ENCODE peak calls at places on chromosomes 5 and 9, in four cellular contexts. One of them, this sample, is unnamed.

GRCh38 chr5:112063878-112064615 is 307.1 kb upstream of the NREP start:
- DNase-seq in mammary epithelial cell: no peak
- DNase-seq in lung microvascular endothelial cell: no peak
- DNase-seq in MV-4-11: no peak
- DNase-seq in this sample: no peak

GRCh38 chr9:72958485-72959266 is 5.8 kb upstream of the ALDH1A1 start:
- DNase-seq in mammary epithelial cell: no peak
- DNase-seq in lung microvascular endothelial cell: no peak
- DNase-seq in MV-4-11: no peak
- DNase-seq in this sample: no peak

GRCh38 chr5:20340123-20340522 is 352.1 kb upstream of the CDH18 start:
- DNase-seq in mammary epithelial cell: no peak
- DNase-seq in lung microvascular endothelial cell: no peak
- DNase-seq in MV-4-11: peak; percentile 26
- DNase-seq in this sample: no peak

GRCh38 chr9:124439661-124440243 is 10.5 kb upstream of the ADGRD2 start:
- DNase-seq in mammary epithelial cell: no peak
- DNase-seq in lung microvascular endothelial cell: no peak
- DNase-seq in MV-4-11: no peak
- DNase-seq in this sample: no peak

GRCh38 chr9:16803648-16804047 is 66.8 kb downstream of the BNC2 start:
- DNase-seq in mammary epithelial cell: no peak
- DNase-seq in lung microvascular endothelial cell: no peak
- DNase-seq in MV-4-11: no peak
- DNase-seq in this sample: no peak

GRCh38 chr5:81579525-81579924 is 171.4 kb downstream of the SSBP2 start:
- DNase-seq in mammary epithelial cell: peak; percentile 8
- DNase-seq in lung microvascular endothelial cell: peak; percentile 82
- DNase-seq in MV-4-11: peak; percentile 51
- DNase-seq in this sample: no peak

GRCh38 chr9:89674667-89675402 is 70.0 kb downstream of the GADD45G start:
- DNase-seq in mammary epithelial cell: no peak
- DNase-seq in lung microvascular endothelial cell: no peak
- DNase-seq in MV-4-11: no peak
- DNase-seq in this sample: no peak

GRCh38 chr5:132419517-132420468 is 50.3 kb downstream of the SLC22A5 start:
- DNase-seq in mammary epithelial cell: peak; percentile 48
- DNase-seq in lung microvascular endothelial cell: peak; percentile 86
- DNase-seq in MV-4-11: peak; percentile 66
- DNase-seq in this sample: peak; percentile 66

GRCh38 chr9:111175350-111175749 is 137.1 kb upstream of the LPAR1 start:
- DNase-seq in mammary epithelial cell: no peak
- DNase-seq in lung microvascular endothelial cell: no peak
- DNase-seq in MV-4-11: no peak
- DNase-seq in this sample: no peak

GRCh38 chr9:27880135-27880534 is 306.9 kb upstream of the C9orf72 start:
- DNase-seq in mammary epithelial cell: no peak
- DNase-seq in lung microvascular endothelial cell: no peak
- DNase-seq in MV-4-11: no peak
- DNase-seq in this sample: no peak

GRCh38 chr5:10635257-10635860 is 71.5 kb downstream of the ANKRD33B start:
- DNase-seq in mammary epithelial cell: peak; percentile 14
- DNase-seq in lung microvascular endothelial cell: peak; percentile 82
- DNase-seq in MV-4-11: peak; percentile 97
- DNase-seq in this sample: no peak

GRCh38 chr9:132234501-132235045 is 72.7 kb downstream of the NTNG2 start:
- DNase-seq in mammary epithelial cell: no peak
- DNase-seq in lung microvascular endothelial cell: no peak
- DNase-seq in MV-4-11: no peak
- DNase-seq in this sample: no peak

GRCh38 chr5:178336889-178337785 is 104.5 kb upstream of the PHYKPL start:
- DNase-seq in mammary epithelial cell: no peak
- DNase-seq in lung microvascular endothelial cell: no peak
- DNase-seq in MV-4-11: no peak
- DNase-seq in this sample: no peak

GRCh38 chr9:116372081-116372673 is 218.6 kb downstream of the PAPPA start:
- DNase-seq in mammary epithelial cell: no peak
- DNase-seq in lung microvascular endothelial cell: no peak
- DNase-seq in MV-4-11: no peak
- DNase-seq in this sample: no peak

GRCh38 chr5:119370521-119370920 is 14.7 kb downstream of the TNFAIP8 start:
- DNase-seq in mammary epithelial cell: no peak
- DNase-seq in lung microvascular endothelial cell: no peak
- DNase-seq in MV-4-11: no peak
- DNase-seq in this sample: no peak

GRCh38 chr5:3142261-3143027 is 391.0 kb upstream of the IRX2 start:
- DNase-seq in mammary epithelial cell: no peak
- DNase-seq in lung microvascular endothelial cell: no peak
- DNase-seq in MV-4-11: no peak
- DNase-seq in this sample: no peak

GRCh38 chr9:4146293-4146692 is 153.6 kb downstream of the GLIS3 start:
- DNase-seq in mammary epithelial cell: no peak
- DNase-seq in lung microvascular endothelial cell: no peak
- DNase-seq in MV-4-11: no peak
- DNase-seq in this sample: no peak

GRCh38 chr5:4994994-4995393 is 145.1 kb upstream of the ADAMTS16 start:
- DNase-seq in mammary epithelial cell: peak; percentile 16
- DNase-seq in lung microvascular endothelial cell: no peak
- DNase-seq in MV-4-11: no peak
- DNase-seq in this sample: no peak

GRCh38 chr5:134125195-134126015 is 10.9 kb downstream of the TCF7 start:
- DNase-seq in mammary epithelial cell: peak; percentile 83
- DNase-seq in lung microvascular endothelial cell: peak; percentile 35
- DNase-seq in MV-4-11: no peak
- DNase-seq in this sample: no peak

GRCh38 chr5:55324815-55325418 is 17.1 kb downstream of the MTREX start:
- DNase-seq in mammary epithelial cell: peak; percentile 26
- DNase-seq in lung microvascular endothelial cell: peak; percentile 65
- DNase-seq in MV-4-11: peak; percentile 43
- DNase-seq in this sample: no peak

GRCh38 chr9:70410368-70410767 is 4.1 kb downstream of the KLF9 start:
- DNase-seq in mammary epithelial cell: peak; percentile 25
- DNase-seq in lung microvascular endothelial cell: peak; percentile 70
- DNase-seq in MV-4-11: peak; percentile 73
- DNase-seq in this sample: no peak

GRCh38 chr9:6673326-6674025 is 27.9 kb upstream of the GLDC start:
- DNase-seq in mammary epithelial cell: no peak
- DNase-seq in lung microvascular endothelial cell: no peak
- DNase-seq in MV-4-11: no peak
- DNase-seq in this sample: no peak

GRCh38 chr5:107615173-107615856 is 55.4 kb downstream of the EFNA5 start:
- DNase-seq in mammary epithelial cell: peak; percentile 20
- DNase-seq in lung microvascular endothelial cell: no peak
- DNase-seq in MV-4-11: no peak
- DNase-seq in this sample: no peak

GRCh38 chr9:524008-524407 is 309.3 kb downstream of the DOCK8 start:
- DNase-seq in mammary epithelial cell: no peak
- DNase-seq in lung microvascular endothelial cell: no peak
- DNase-seq in MV-4-11: no peak
- DNase-seq in this sample: no peak

GRCh38 chr9:104868303-104868686 is 59.7 kb downstream of the ABCA1 start:
- DNase-seq in mammary epithelial cell: no peak
- DNase-seq in lung microvascular endothelial cell: no peak
- DNase-seq in MV-4-11: no peak
- DNase-seq in this sample: no peak

This sample was measured in natural killer cell.